ENCODE peak calls at places on chromosomes 11 and 22, in ten cellular contexts. G, W, Q, O, R, X, B, E, V and T are unnamed samples.
A peak's percentile ranks its signal among the peaks of the same experiment; 100 is the strongest.

GRCh38 chr11:125874556-125875124 is 12.8 kb upstream of the HYLS1 start:
- DNase-seq in G (peak; percentile 44), W (peak; percentile 57), Q (peak; percentile 52), O (no peak), R (peak; percentile 44), X (no peak), B (peak; percentile 71), E (peak; percentile 48), V (peak; percentile 61), T (no peak)

GRCh38 chr22:17773606-17774205 is 563 bp downstream of the BID start:
- DNase-seq in G (no peak), W (peak; percentile 12), Q (peak; percentile 65), O (no peak), R (peak; percentile 54), X (peak; percentile 34), B (peak; percentile 63), E (peak; percentile 59), V (peak; percentile 33), T (peak; percentile 81)

GRCh38 chr11:124961972-124962609 is 8.1 kb downstream of the CCDC15 start:
- DNase-seq in G (peak; percentile 71), W (peak; percentile 78), Q (no peak), O (no peak), R (peak; percentile 67), X (no peak), B (no peak), E (no peak), V (peak; percentile 76), T (no peak)

GRCh38 chr22:20080445-20080775 is 369 bp downstream of the DGCR8 start:
- DNase-seq in G (no peak), W (peak; percentile 5), Q (peak; percentile 48), O (no peak), R (peak; percentile 50), X (peak; percentile 58), B (peak; percentile 75), E (peak; percentile 62), V (peak; percentile 63), T (no peak)

GRCh38 chr11:66800720-66801428 is 42.4 kb upstream of the RCE1 start:
- DNase-seq in G (no peak), W (no peak), Q (no peak), O (no peak), R (no peak), X (no peak), B (no peak), E (no peak), V (no peak), T (no peak)

GRCh38 chr11:267491-267994 is 10.7 kb upstream of the NLRP6 start:
- DNase-seq in G (no peak), W (no peak), Q (no peak), O (no peak), R (peak; percentile 12), X (peak; percentile 51), B (no peak), E (peak; percentile 60), V (no peak), T (no peak)

GRCh38 chr11:75563978-75564552 is 2.0 kb downstream of the SERPINH1 start:
- DNase-seq in G (no peak), W (no peak), Q (peak; percentile 60), O (peak; percentile 92), R (peak; percentile 80), X (no peak), B (peak; percentile 78), E (peak; percentile 34), V (peak; percentile 71), T (peak; percentile 79)

GRCh38 chr11:128040603-128041002 is 546.8 kb downstream of the ETS1 start:
- DNase-seq in G (no peak), W (no peak), Q (no peak), O (no peak), R (no peak), X (no peak), B (no peak), E (no peak), V (no peak), T (no peak)

GRCh38 chr11:73389134-73389525 is 12.9 kb downstream of the RELT start:
- DNase-seq in G (no peak), W (no peak), Q (no peak), O (no peak), R (no peak), X (no peak), B (no peak), E (no peak), V (peak; percentile 44), T (no peak)

GRCh38 chr11:128669491-128669890 is 24.4 kb upstream of the FLI1 start:
- DNase-seq in G (no peak), W (peak; percentile 39), Q (no peak), O (no peak), R (peak; percentile 58), X (no peak), B (no peak), E (no peak), V (no peak), T (no peak)

DNA sequence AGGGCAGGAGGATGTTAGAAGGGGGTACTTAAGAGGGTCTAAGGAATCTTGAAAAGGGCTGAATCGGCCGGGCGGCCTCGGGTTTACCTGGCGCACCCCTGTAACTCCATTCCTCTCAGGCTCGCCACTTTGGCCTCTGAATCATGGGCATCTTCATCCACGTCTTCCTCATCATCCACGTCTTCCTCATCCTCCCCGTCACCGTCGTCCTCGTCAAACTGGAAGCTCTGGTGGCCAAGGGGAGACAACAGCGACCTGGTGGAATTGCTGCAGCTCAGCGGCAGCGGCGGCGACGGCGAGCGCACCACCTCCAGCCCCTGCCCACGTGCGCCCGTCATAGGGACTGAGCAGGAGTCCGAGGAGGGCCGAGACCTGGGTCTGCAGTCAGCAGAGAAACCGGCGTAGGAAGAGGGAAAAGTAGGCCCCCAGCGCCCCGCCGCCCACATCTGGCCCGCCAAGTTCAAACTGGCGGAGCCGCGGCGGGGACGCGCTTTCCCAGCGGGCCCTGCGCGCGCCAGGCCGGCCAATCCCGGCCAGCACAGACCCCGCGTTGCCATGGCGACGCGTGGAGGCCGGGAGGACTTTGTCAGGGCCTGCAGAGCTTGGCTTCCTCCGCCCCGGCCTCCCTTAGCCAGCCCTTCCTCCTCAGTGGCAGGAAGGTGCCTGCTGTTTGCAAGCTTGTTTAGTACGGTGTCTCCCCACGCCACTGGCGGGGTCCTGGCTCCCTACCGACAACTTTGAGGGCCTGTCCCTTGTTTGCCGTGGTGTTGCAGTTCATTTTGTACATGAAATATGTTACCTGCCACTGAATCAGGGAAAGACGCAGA is at the start of gene CCDC34:
- DNase-seq in G (peak; percentile 73), W (peak; percentile 83), Q (peak; percentile 86), O (peak; percentile 90), R (peak; percentile 92), X (peak; percentile 84), B (peak; percentile 95), E (peak; percentile 92), V (peak; percentile 92), T (peak; percentile 93)
- TF ChIP-seq CTCF in G (no peak), W (no peak), Q (no peak), O (no peak), R (no peak), X (no peak), B (no peak), E (no peak), V (no peak), T (no peak)

GRCh38 chr22:30882181-30882771 is 86.3 kb downstream of the MORC2 start:
- DNase-seq in G (no peak), W (no peak), Q (no peak), O (no peak), R (no peak), X (no peak), B (no peak), E (no peak), V (no peak), T (no peak)
- TF ChIP-seq CTCF in G (no peak), W (no peak), Q (no peak), O (no peak), R (no peak), X (no peak), B (no peak), E (no peak), V (no peak), T (no peak)

GRCh38 chr11:11898648-11899047 is 56.9 kb downstream of the USP47 start:
- DNase-seq in G (no peak), W (peak; percentile 18), Q (no peak), O (no peak), R (no peak), X (no peak), B (no peak), E (no peak), V (no peak), T (no peak)

GRCh38 chr11:11899401-11899800 is 57.6 kb downstream of the USP47 start:
- DNase-seq in G (no peak), W (no peak), Q (no peak), O (no peak), R (no peak), X (no peak), B (no peak), E (no peak), V (no peak), T (no peak)

GRCh38 chr11:11894486-11894885 is 52.7 kb downstream of the USP47 start:
- DNase-seq in G (no peak), W (no peak), Q (no peak), O (no peak), R (no peak), X (no peak), B (no peak), E (no peak), V (no peak), T (no peak)

DNA sequence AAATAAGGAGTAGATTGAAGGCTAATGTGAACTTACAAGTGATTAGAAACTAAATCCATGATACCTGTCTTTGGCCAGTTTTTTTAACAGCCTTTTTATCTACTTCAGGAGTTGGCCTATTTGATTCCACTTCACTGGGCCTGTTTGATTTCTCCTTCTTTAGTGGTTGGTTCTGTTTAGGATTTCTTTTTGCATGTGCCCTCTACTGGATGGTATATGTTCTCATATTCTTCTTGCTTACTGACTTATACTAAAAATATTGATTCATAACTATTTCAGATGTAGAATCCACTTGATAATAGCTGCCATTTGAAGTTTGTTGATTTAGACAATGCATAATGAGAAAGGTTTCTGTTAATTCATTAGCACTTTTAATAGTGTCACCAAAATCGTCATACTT is 53.9 kb downstream of the USP47 start:
- DNase-seq in G (no peak), W (peak; percentile 20), Q (no peak), O (no peak), R (no peak), X (no peak), B (no peak), E (no peak), V (no peak), T (no peak)
- TF ChIP-seq CTCF in G (peak; percentile 10), W (no peak), Q (no peak), O (no peak), R (peak; percentile 34), X (no peak), B (no peak), E (no peak), V (peak; percentile 8), T (no peak)

DNA sequence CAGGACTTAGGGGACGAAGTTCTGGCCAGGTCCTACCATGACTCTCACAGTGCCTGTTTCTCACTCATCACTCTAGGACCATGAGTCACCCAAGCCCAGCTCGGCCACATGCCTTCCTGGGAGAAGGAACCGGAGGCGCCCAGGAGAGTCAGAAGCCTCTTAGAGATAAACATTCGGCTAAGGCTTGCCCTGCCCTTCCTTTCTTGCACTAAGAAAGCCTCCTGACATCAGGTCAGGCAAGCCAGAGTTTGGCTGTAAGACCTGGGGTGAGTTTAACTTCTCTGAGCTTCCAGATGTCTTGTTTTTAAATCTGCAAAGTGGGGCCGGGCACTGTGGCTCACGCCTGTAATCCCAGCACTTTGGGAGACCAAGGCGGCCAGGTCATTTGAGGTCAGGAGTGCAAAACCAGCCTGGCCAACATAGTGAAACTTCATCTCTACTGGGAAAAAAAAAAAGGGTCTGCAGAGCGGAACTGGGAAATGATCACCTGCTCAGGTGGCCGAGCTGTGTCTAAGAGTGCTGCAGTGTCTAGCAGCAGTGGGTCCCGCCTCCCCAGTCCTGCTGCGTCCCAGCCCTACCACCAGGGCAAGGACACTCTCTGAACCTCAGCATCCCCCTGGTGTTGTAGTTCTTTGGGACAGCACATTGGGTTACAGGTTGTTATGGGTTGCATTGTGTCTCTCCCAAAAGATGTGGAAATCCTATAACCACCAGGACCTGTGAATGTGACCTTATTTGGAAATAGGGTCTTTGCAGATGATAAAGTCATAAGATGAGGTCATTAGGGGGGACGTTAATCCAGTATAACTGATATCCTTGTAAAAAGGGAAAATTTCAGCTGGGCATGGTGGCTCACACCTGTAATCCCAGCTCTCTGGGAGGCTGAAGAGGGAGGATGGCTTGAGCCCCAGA is 1.8 kb upstream of the CARS1 start:
- DNase-seq in G (no peak), W (peak; percentile 90), Q (no peak), O (no peak), R (peak; percentile 65), X (no peak), B (no peak), E (no peak), V (peak; percentile 57), T (no peak)
- TF ChIP-seq CTCF in G (no peak), W (peak; percentile 22), Q (no peak), O (no peak), R (no peak), X (no peak), B (no peak), E (no peak), V (no peak), T (peak; percentile 37)